ENCODE peak calls at places on chromosomes 16 and 17, in six cellular contexts. S is smooth muscle cell of the brain vasculature; M is T-helper 1 cell; X is neural crest cell; Z is activated CD4-positive, alpha-beta T cell treated with anti-CD3 and anti-CD28 coated beads for 36 hours; J is A172. D is an unnamed sample.

GRCh38 chr16:47262938-47263337 is 119.2 kb upstream of the NETO2 start:
- DNase-seq in M (no peak), Z (no peak), X (no peak), S (no peak), J (no peak), D (no peak)

GRCh38 chr17:3890082-3890892 is 2.6 kb downstream of the CAMKK1 start:
- DNase-seq in J (peak; percentile 97), Z (peak; percentile 69), S (no peak), M (no peak), X (no peak), D (peak; percentile 24)

GRCh38 chr17:34306466-34306865 is 12.8 kb upstream of the CCL8 start:
- DNase-seq in M (no peak), J (peak; percentile 55), Z (no peak), S (no peak), X (no peak), D (peak; percentile 9)

GRCh38 chr16:88359008-88359407 is 23.8 kb upstream of the ZNF469 start:
- DNase-seq in M (no peak), X (no peak), S (no peak), J (no peak), Z (no peak), D (no peak)

GRCh38 chr16:85162478-85163277 is 50.4 kb upstream of the CIBAR2 start:
- DNase-seq in M (no peak), X (no peak), J (peak; percentile 70), S (no peak), Z (no peak), D (peak; percentile 86)

GRCh38 chr17:40026816-40027613 is 11.8 kb downstream of the CSF3 start:
- DNase-seq in X (peak; percentile 74), Z (peak; percentile 86), M (peak; percentile 73), J (peak; percentile 85), S (no peak), D (peak; percentile 76)

GRCh38 chr17:40497704-40498103 is 3.7 kb downstream of the TNS4 start:
- DNase-seq in M (no peak), Z (no peak), X (no peak), S (no peak), J (no peak), D (no peak)

GRCh38 chr17:7824021-7824924 is 9.7 kb upstream of the KDM6B start:
- DNase-seq in M (no peak), S (no peak), Z (no peak), X (no peak), J (no peak), D (no peak)

GRCh38 chr17:9261059-9262029 is 240.0 kb downstream of the NTN1 start:
- DNase-seq in J (no peak), X (no peak), M (no peak), S (no peak), Z (no peak), D (no peak)

GRCh38 chr16:4486126-4486893 is 10.1 kb downstream of the HMOX2 start:
- DNase-seq in S (no peak), X (no peak), M (no peak), J (no peak), Z (no peak), D (peak; percentile 53)

GRCh38 chr17:29645516-29646051 is 22.9 kb upstream of the CORO6 start:
- DNase-seq in S (no peak), J (peak; percentile 46), M (no peak), X (no peak), Z (peak; percentile 26), D (peak; percentile 97)

GRCh38 chr17:79948406-79948917 is 87.2 kb downstream of the TBC1D16 start:
- DNase-seq in J (no peak), Z (no peak), M (no peak), S (no peak), X (no peak), D (no peak)

GRCh38 chr16:66988197-66988788 is at the start of gene CES4A:
- DNase-seq in Z (peak; percentile 47), X (no peak), M (no peak), S (no peak), J (no peak), D (peak; percentile 81)

GRCh38 chr17:4503283-4504005 is 4.8 kb downstream of the SPNS2 start:
- DNase-seq in S (no peak), J (no peak), Z (no peak), X (no peak), M (no peak), D (no peak)

GRCh38 chr17:58060596-58061191 is 22.5 kb upstream of the DYNLL2 start:
- DNase-seq in J (peak; percentile 3), M (no peak), S (no peak), Z (no peak), X (no peak), D (no peak)

GRCh38 chr17:50318551-50319310 is 27.2 kb upstream of the XYLT2 start:
- DNase-seq in Z (no peak), M (no peak), S (no peak), J (no peak), X (no peak), D (no peak)

GRCh38 chr16:52611817-52612673 is 65.1 kb upstream of the TOX3 start:
- DNase-seq in Z (no peak), M (no peak), S (no peak), X (no peak), J (no peak), D (no peak)

GRCh38 chr16:85546585-85547447 is 66.3 kb upstream of the GSE1 start:
- DNase-seq in M (no peak), S (no peak), X (no peak), J (no peak), Z (no peak), D (no peak)

GRCh38 chr16:60204221-60204620 is 1470.1 kb upstream of the GOT2 start:
- DNase-seq in S (no peak), J (no peak), X (no peak), Z (no peak), M (no peak), D (no peak)